ENCODE peak calls at places on chromosomes 2 and 18, in seven cellular contexts. Q is fibroblast of villous mesenchyme, E is WTC11, R is IMR-90, P is body of pancreas, M is GM13977, X is astrocyte. O is an unnamed sample.

GRCh38 chr2:240294514-240294913 is 140.9 kb upstream of the GPC1 start:
- DNase-seq in R (no peak), X (no peak), M (no peak), E (no peak), P (no peak), Q (no peak), O (no peak)

GRCh38 chr2:108184421-108184820 is 55.3 kb upstream of the SULT1C3 start:
- DNase-seq in Q (peak; percentile 16), M (peak; percentile 9), P (no peak), E (no peak), X (no peak), R (peak; percentile 13), O (no peak)

GRCh38 chr2:213015387-213016165 is 135.8 kb downstream of the IKZF2 start:
- DNase-seq in P (no peak), R (no peak), X (no peak), E (no peak), Q (no peak), M (peak; percentile 6), O (no peak)

GRCh38 chr2:207561386-207562080 is 31.8 kb downstream of the CREB1 start:
- DNase-seq in E (no peak), R (peak; percentile 43), P (no peak), M (no peak), Q (no peak), X (peak; percentile 69), O (no peak)

GRCh38 chr2:128774320-128775063 is 455.8 kb upstream of the HS6ST1 start:
- DNase-seq in P (no peak), E (no peak), R (no peak), X (no peak), M (no peak), Q (no peak), O (no peak)

GRCh38 chr2:149994057-149994728 is 406.6 kb upstream of the MMADHC start:
- DNase-seq in X (peak; percentile 64), P (peak; percentile 32), E (no peak), M (no peak), Q (peak; percentile 89), R (peak; percentile 43), O (no peak)

GRCh38 chr2:237433920-237434319 is 20.0 kb upstream of the COL6A3 start:
- DNase-seq in R (no peak), E (no peak), M (no peak), X (no peak), Q (no peak), P (no peak), O (no peak)

GRCh38 chr18:75638597-75639467 is 211.3 kb upstream of the SMIM21 start:
- DNase-seq in E (no peak), R (peak; percentile 60), P (no peak), Q (peak; percentile 9), X (peak; percentile 61), M (no peak), O (no peak)

GRCh38 chr2:65366595-65367125 is 65.7 kb downstream of the SPRED2 start:
- DNase-seq in Q (peak; percentile 97), X (peak; percentile 97), R (peak; percentile 98), P (peak; percentile 33), M (peak; percentile 73), E (no peak), O (peak; percentile 58)

GRCh38 chr2:218003994-218004419 is 1.2 kb upstream of the TNS1 start:
- DNase-seq in Q (peak; percentile 82), E (no peak), R (peak; percentile 95), M (no peak), P (peak; percentile 90), X (peak; percentile 98), O (no peak)

GRCh38 chr2:153386481-153386891 is 92.1 kb downstream of the RPRM start:
- DNase-seq in P (no peak), M (no peak), X (peak; percentile 85), E (no peak), Q (peak; percentile 5), R (no peak), O (no peak)

GRCh38 chr18:13611616-13612110 is 114.7 kb downstream of the FAM210A start:
- DNase-seq in P (peak; percentile 33), X (peak; percentile 55), E (no peak), R (peak; percentile 9), Q (peak; percentile 23), M (no peak), O (no peak)

GRCh38 chr2:219252084-219252483 is 959 bp upstream of the TUBA4B start:
- DNase-seq in R (no peak), X (no peak), M (no peak), E (no peak), Q (no peak), P (no peak), O (no peak)

GRCh38 chr2:38113036-38113435 is 37.1 kb upstream of the CYP1B1 start:
- DNase-seq in M (no peak), E (no peak), R (no peak), P (peak; percentile 37), X (no peak), Q (no peak), O (no peak)

GRCh38 chr2:235494716-235495372 is 1.0 kb downstream of the AGAP1 start:
- DNase-seq in X (peak; percentile 52), M (no peak), E (no peak), R (peak; percentile 48), Q (peak; percentile 55), P (peak; percentile 48), O (no peak)

GRCh38 chr2:53373126-53373525 is 394.5 kb upstream of the CHAC2 start:
- DNase-seq in E (no peak), M (no peak), P (no peak), X (no peak), R (no peak), Q (no peak), O (no peak)

GRCh38 chr2:235048549-235048948 is 96.7 kb downstream of the SH3BP4 start:
- DNase-seq in P (peak; percentile 74), M (no peak), R (no peak), X (no peak), Q (no peak), E (no peak), O (no peak)

GRCh38 chr2:47008381-47009280 is 93.0 kb upstream of the MCFD2 start:
- DNase-seq in M (no peak), E (peak; percentile 32), R (peak; percentile 69), X (peak; percentile 60), Q (peak; percentile 84), P (peak; percentile 52), O (no peak)

GRCh38 chr2:160918909-160919503 is 241.2 kb upstream of the TANK start:
- DNase-seq in R (peak; percentile 44), Q (peak; percentile 61), E (peak; percentile 75), X (no peak), P (peak; percentile 51), M (peak; percentile 14), O (peak; percentile 21)

GRCh38 chr2:206457188-206457634 is 13.9 kb downstream of the ADAM23 start:
- DNase-seq in X (peak; percentile 36), E (no peak), M (no peak), Q (peak; percentile 6), P (no peak), R (no peak), O (peak; percentile 29)

GRCh38 chr18:21991897-21992296 is 177.5 kb upstream of the GATA6 start:
- DNase-seq in P (no peak), X (no peak), E (no peak), R (no peak), Q (no peak), M (no peak), O (no peak)

GRCh38 chr18:45771587-45771986 is 47.6 kb downstream of the SLC14A1 start:
- DNase-seq in E (no peak), X (no peak), R (peak; percentile 78), Q (peak; percentile 62), M (no peak), P (no peak), O (no peak)

GRCh38 chr2:36338827-36339145 is 16.8 kb upstream of the CRIM1 start:
- DNase-seq in M (no peak), E (no peak), R (peak; percentile 59), P (no peak), X (peak; percentile 80), Q (no peak), O (no peak)

GRCh38 chr2:232874677-232875223 is 4.7 kb downstream of the SNORC start:
- DNase-seq in R (no peak), X (no peak), E (no peak), M (no peak), Q (no peak), P (no peak), O (no peak)

GRCh38 chr2:36245632-36246031 is 109.9 kb upstream of the CRIM1 start:
- DNase-seq in R (no peak), P (no peak), E (no peak), Q (no peak), M (no peak), X (no peak), O (no peak)

GRCh38 chr18:67504739-67505138 is 11.8 kb downstream of the DSEL start:
- DNase-seq in Q (no peak), R (no peak), E (no peak), X (no peak), M (no peak), P (no peak), O (no peak)

GRCh38 chr2:239583879-239584859 is 183.3 kb upstream of the HDAC4 start:
- DNase-seq in Q (no peak), M (no peak), P (no peak), R (no peak), X (no peak), E (no peak), O (no peak)

DNA sequence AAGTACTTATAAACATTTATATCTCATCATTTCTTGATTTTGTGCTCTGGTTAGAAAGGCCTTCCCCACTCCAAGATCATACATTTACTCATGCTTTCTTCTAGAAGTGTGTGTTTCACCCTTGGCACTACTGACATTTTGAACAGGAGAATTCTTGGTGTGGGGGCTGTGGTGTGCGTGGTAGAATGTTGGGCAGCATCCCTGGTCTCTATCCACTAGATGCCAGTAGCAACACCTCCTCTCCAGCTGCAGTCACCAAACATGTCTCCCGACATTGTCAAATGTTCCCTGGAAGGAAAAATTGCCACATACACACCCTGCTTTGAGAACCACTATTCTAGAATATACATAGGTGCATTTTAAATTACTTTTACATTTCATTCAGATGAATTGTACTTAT is 8.7 kb upstream of the TGIF1 start:
- DNase-seq in Q (no peak), M (no peak), X (no peak), P (peak; percentile 49), R (no peak), E (peak; percentile 38), O (no peak)
- TF ChIP-seq CTCF in Q (peak; percentile 39), M (no peak), X (peak; percentile 14), P (peak; percentile 40), R (peak; percentile 31), E (no peak), O (no peak)

DNA sequence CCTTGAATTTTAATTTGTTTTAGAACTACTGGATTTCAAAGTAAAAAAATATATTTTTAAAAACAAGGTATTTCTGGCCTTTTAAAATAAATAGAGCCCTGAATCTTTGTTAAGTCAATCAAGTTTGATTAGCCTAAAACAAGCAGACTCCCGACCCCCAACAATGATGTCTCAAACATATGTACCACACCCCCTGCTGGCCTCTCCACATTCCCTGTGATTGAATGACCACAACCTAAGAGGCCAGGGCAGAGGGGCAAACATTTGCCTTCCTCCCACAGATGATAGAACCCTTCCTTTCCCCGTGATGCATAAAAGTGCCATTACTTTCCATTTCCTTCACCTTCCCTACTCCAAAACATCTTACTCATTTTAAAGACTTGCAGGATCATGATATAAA is 130.9 kb downstream of the STK39 start:
- DNase-seq in X (no peak), P (no peak), Q (peak; percentile 14), M (no peak), R (peak; percentile 13), E (peak; percentile 56), O (no peak)
- TF ChIP-seq CTCF in X (no peak), P (no peak), Q (peak; percentile 40), M (no peak), R (peak; percentile 31), E (peak; percentile 14), O (no peak)

GRCh38 chr18:12556946-12557806 is 100.7 kb downstream of the SPIRE1 start:
- DNase-seq in R (no peak), P (no peak), Q (no peak), E (no peak), M (no peak), X (no peak), O (no peak)
- TF ChIP-seq CTCF in R (no peak), P (no peak), Q (no peak), E (no peak), M (no peak), X (no peak), O (no peak)

GRCh38 chr2:143796051-143796450 is 666.8 kb downstream of the ARHGAP15 start:
- DNase-seq in Q (no peak), M (no peak), R (no peak), E (no peak), X (no peak), P (no peak), O (no peak)
- TF ChIP-seq CTCF in Q (no peak), M (no peak), R (no peak), E (no peak), X (no peak), P (no peak), O (no peak)

O was measured in GM13976.